ENCODE peak calls at places on chromosomes 16 and 17, in four cellular contexts. D is HCT116, M is heart left ventricle, P is sigmoid colon. L is an unnamed sample.

GRCh38 chr17:28716740-28717577 is 709 bp downstream of the RAB34 start:
- DNase-seq in D (no peak), P (peak), M (peak), L (no peak)

GRCh38 chr16:25481636-25482035 is 210.1 kb upstream of the HS3ST4 start:
- DNase-seq in M (no peak), D (no peak), P (no peak), L (peak)

GRCh38 chr17:71325117-71325516 is 795.7 kb upstream of the SOX9 start:
- DNase-seq in P (no peak), M (no peak), D (no peak), L (no peak)

GRCh38 chr16:31453255-31454204 is 5.8 kb upstream of the ARMC5 start:
- DNase-seq in D (no peak), M (peak), P (peak), L (no peak)

GRCh38 chr16:87323727-87324410 is 6.7 kb upstream of the C16orf95 start:
- DNase-seq in D (no peak), M (no peak), P (no peak), L (no peak)

GRCh38 chr16:81673432-81673831 is 105.7 kb upstream of the PLCG2 start:
- DNase-seq in M (no peak), D (no peak), P (no peak), L (no peak)

GRCh38 chr16:9885876-9886275 is 296.4 kb downstream of the GRIN2A start:
- DNase-seq in P (no peak), D (no peak), M (no peak), L (no peak)

GRCh38 chr17:4696432-4696796 is 7.5 kb downstream of the PELP1 start:
- DNase-seq in M (no peak), P (peak), D (no peak), L (no peak)

GRCh38 chr16:68470461-68471150 is 22.3 kb upstream of the SMPD3 start:
- DNase-seq in D (no peak), M (peak), P (no peak), L (no peak)